ENCODE peak calls at places on chromosomes 16 and 17, in four cellular contexts. One of them, this sample, is unnamed.

GRCh38 chr16:59698341-59698979 is 964.3 kb upstream of the GOT2 start:
- DNase-seq in activated CD8-positive, alpha-beta memory T cell treated with anti-CD3 and anti-CD28 coated beads for 48 hours: no peak
- DNase-seq in HCT116: no peak
- DNase-seq in iPS DF 19.7: no peak
- DNase-seq in this sample: no peak

GRCh38 chr17:64786337-64786736 is 124.2 kb upstream of the SMURF2 start:
- DNase-seq in activated CD8-positive, alpha-beta memory T cell treated with anti-CD3 and anti-CD28 coated beads for 48 hours: no peak
- DNase-seq in HCT116: no peak
- DNase-seq in iPS DF 19.7: no peak
- DNase-seq in this sample: no peak

GRCh38 chr17:6455321-6455705 is 11.1 kb downstream of the PIMREG start:
- DNase-seq in activated CD8-positive, alpha-beta memory T cell treated with anti-CD3 and anti-CD28 coated beads for 48 hours: no peak
- DNase-seq in HCT116: no peak
- DNase-seq in iPS DF 19.7: no peak
- DNase-seq in this sample: no peak

GRCh38 chr16:85361441-85362118 is 249.3 kb upstream of the CIBAR2 start:
- DNase-seq in activated CD8-positive, alpha-beta memory T cell treated with anti-CD3 and anti-CD28 coated beads for 48 hours: no peak
- DNase-seq in HCT116: no peak
- DNase-seq in iPS DF 19.7: no peak
- DNase-seq in this sample: no peak

GRCh38 chr17:60327122-60327869 is 64.6 kb downstream of the USP32 start:
- DNase-seq in activated CD8-positive, alpha-beta memory T cell treated with anti-CD3 and anti-CD28 coated beads for 48 hours: no peak
- DNase-seq in HCT116: no peak
- DNase-seq in iPS DF 19.7: no peak
- DNase-seq in this sample: no peak

GRCh38 chr16:47260496-47260895 is 116.8 kb upstream of the NETO2 start:
- DNase-seq in activated CD8-positive, alpha-beta memory T cell treated with anti-CD3 and anti-CD28 coated beads for 48 hours: no peak
- DNase-seq in HCT116: no peak
- DNase-seq in iPS DF 19.7: no peak
- DNase-seq in this sample: no peak

GRCh38 chr17:10233157-10233556 is 34.8 kb upstream of the GAS7 start:
- DNase-seq in activated CD8-positive, alpha-beta memory T cell treated with anti-CD3 and anti-CD28 coated beads for 48 hours: no peak
- DNase-seq in HCT116: peak
- DNase-seq in iPS DF 19.7: no peak
- DNase-seq in this sample: no peak

GRCh38 chr17:71024172-71024571 is 854.8 kb downstream of the KCNJ2 start:
- DNase-seq in activated CD8-positive, alpha-beta memory T cell treated with anti-CD3 and anti-CD28 coated beads for 48 hours: no peak
- DNase-seq in HCT116: no peak
- DNase-seq in iPS DF 19.7: no peak
- DNase-seq in this sample: no peak

GRCh38 chr17:83179378-83179777 is 100.0 kb downstream of the METRNL start:
- DNase-seq in activated CD8-positive, alpha-beta memory T cell treated with anti-CD3 and anti-CD28 coated beads for 48 hours: no peak
- DNase-seq in HCT116: no peak
- DNase-seq in iPS DF 19.7: no peak
- DNase-seq in this sample: no peak

GRCh38 chr17:40541060-40541872 is 24.0 kb downstream of the CCR7 start:
- DNase-seq in activated CD8-positive, alpha-beta memory T cell treated with anti-CD3 and anti-CD28 coated beads for 48 hours: no peak
- DNase-seq in HCT116: no peak
- DNase-seq in iPS DF 19.7: no peak
- DNase-seq in this sample: peak

This sample was measured in left lung.